ENCODE peak calls at places on chromosomes 13 and 19, in four cellular contexts. P is stimulated activated CD8-positive, alpha-beta memory T cell treated with anti-CD3 and anti-CD28 coated beads, Interleukin-15, amount 100 ng/mL, for 24 hours; S is activated naive CD4-positive, alpha-beta T cell treated with anti-CD3 and anti-CD28 coated beads, Interleukin-2, amount 50 U/mL, for 16 hours; L is iris pigment epithelial cell. U is an unnamed sample.

GRCh38 chr19:35793381-35794165 is 18.2 kb downstream of the ARHGAP33 start:
- DNase-seq in L (no peak), S (no peak), P (no peak), U (no peak)

GRCh38 chr19:11203194-11204075 is 6.1 kb upstream of the KANK2 start:
- DNase-seq in S (peak), L (peak), P (no peak), U (no peak)

GRCh38 chr13:51786425-51787010 is 17.4 kb downstream of the DHRS12 start:
- DNase-seq in P (no peak), L (no peak), S (no peak), U (no peak)

GRCh38 chr19:3767050-3767449 is 4.6 kb downstream of the MRPL54 start:
- DNase-seq in P (no peak), L (no peak), S (no peak), U (no peak)

GRCh38 chr13:77448689-77449088 is 86.8 kb upstream of the SCEL start:
- DNase-seq in S (no peak), L (no peak), P (no peak), U (no peak)

GRCh38 chr13:40657307-40657706 is 9.1 kb downstream of the FOXO1 start:
- DNase-seq in L (no peak), S (no peak), P (no peak), U (no peak)

GRCh38 chr19:30669329-30670010 is 297.3 kb downstream of the ZNF536 start:
- DNase-seq in P (peak), S (peak), L (peak), U (no peak)

GRCh38 chr19:48833977-48834376 is 2.3 kb downstream of the HSD17B14 start:
- DNase-seq in P (no peak), L (no peak), S (no peak), U (no peak)

GRCh38 chr13:26601669-26602068 is 44.2 kb downstream of the WASF3 start:
- DNase-seq in L (peak), P (no peak), S (no peak), U (no peak)

GRCh38 chr13:34816118-34816517 is 126.0 kb upstream of the NBEA start:
- DNase-seq in P (no peak), L (no peak), S (no peak), U (no peak)

GRCh38 chr13:66859078-66859477 is 371.1 kb downstream of the PCDH9 start:
- DNase-seq in L (no peak), S (no peak), P (no peak), U (no peak)

GRCh38 chr19:15252398-15253018 is 20.3 kb upstream of the EPHX3 start:
- DNase-seq in L (peak), S (no peak), P (no peak), U (no peak)

GRCh38 chr13:66344770-66345367 is 885.3 kb downstream of the PCDH9 start:
- DNase-seq in L (no peak), S (no peak), P (no peak), U (no peak)

GRCh38 chr13:32989331-32989730 is 26.9 kb upstream of the KL start:
- DNase-seq in L (no peak), S (no peak), P (no peak), U (no peak)

GRCh38 chr19:18991050-18991449 is 42.3 kb downstream of the SUGP2 start:
- DNase-seq in P (no peak), L (no peak), S (no peak), U (no peak)

GRCh38 chr19:2479556-2480194 is 3.7 kb downstream of the GADD45B start:
- DNase-seq in L (peak), P (no peak), S (no peak), U (no peak)

GRCh38 chr19:5083547-5083965 is 114.6 kb downstream of the KDM4B start:
- DNase-seq in P (no peak), S (no peak), L (peak), U (no peak)

GRCh38 chr19:4597975-4598671 is 38.6 kb upstream of the SEMA6B start:
- DNase-seq in P (no peak), L (no peak), S (peak), U (no peak)

GRCh38 chr13:47455581-47455980 is 545.5 kb downstream of the SUCLA2 start:
- DNase-seq in P (no peak), L (no peak), S (no peak), U (no peak)

GRCh38 chr13:77563110-77563509 is 27.6 kb downstream of the SCEL start:
- DNase-seq in P (no peak), L (peak), S (no peak), U (no peak)

GRCh38 chr13:83168575-83168974 is 713.7 kb downstream of the SLITRK1 start:
- DNase-seq in P (no peak), L (peak), S (no peak), U (no peak)

GRCh38 chr13:73368608-73369007 is 309.8 kb downstream of the KLF5 start:
- DNase-seq in P (no peak), L (no peak), S (no peak), U (no peak)

GRCh38 chr13:24692541-24692940 is 12.3 kb downstream of the ATP12A start:
- DNase-seq in L (peak), S (no peak), P (no peak), U (no peak)

GRCh38 chr19:16095071-16095571 is 16.6 kb upstream of the RAB8A start:
- DNase-seq in S (no peak), P (no peak), L (no peak), U (no peak)

GRCh38 chr19:46926201-46927071 is 65.6 kb downstream of the ARHGAP35 start:
- DNase-seq in L (no peak), S (no peak), P (no peak), U (no peak)

GRCh38 chr13:113656831-113657671 is 947 bp downstream of the ATP4B start:
- DNase-seq in P (no peak), L (no peak), S (no peak), U (no peak)

GRCh38 chr19:12843999-12844732 is 5.9 kb downstream of the MAST1 start:
- DNase-seq in L (no peak), S (no peak), P (no peak), U (no peak)

GRCh38 chr19:39430675-39431593 is 4.8 kb downstream of the RPS16 start:
- DNase-seq in P (no peak), L (peak), S (no peak), U (no peak)

GRCh38 chr19:28426110-28426901 is 786.6 kb downstream of the UQCRFS1 start:
- DNase-seq in S (no peak), L (no peak), P (no peak), U (no peak)

GRCh38 chr19:20664917-20665781 is 3.8 kb upstream of the ZNF626 start:
- DNase-seq in P (no peak), L (peak), S (no peak), U (no peak)

GRCh38 chr13:73038064-73038463 is 20.7 kb upstream of the KLF5 start:
- DNase-seq in P (no peak), L (no peak), S (no peak), U (no peak)

GRCh38 chr19:14393303-14393702 is 12.1 kb downstream of the ADGRE5 start:
- DNase-seq in L (no peak), S (no peak), P (no peak), U (no peak)

GRCh38 chr19:45882652-45883585 is 3.0 kb downstream of the IRF2BP1 start:
- DNase-seq in L (peak), S (peak), P (peak), U (peak)

GRCh38 chr19:51122112-51122981 is 2.4 kb upstream of the SIGLEC9 start:
- DNase-seq in P (no peak), S (no peak), L (no peak), U (no peak)

GRCh38 chr13:26561636-26562537 is 4.4 kb downstream of the WASF3 start:
- DNase-seq in P (no peak), S (no peak), L (peak), U (no peak)

GRCh38 chr19:7494416-7495098 is 5.7 kb upstream of the PEX11G start:
- DNase-seq in P (no peak), L (no peak), S (no peak), U (no peak)

GRCh38 chr19:55440411-55441105 is 2.5 kb downstream of the SHISA7 start:
- DNase-seq in S (no peak), L (no peak), P (no peak), U (no peak)

GRCh38 chr13:113724780-113725315 is 34.2 kb upstream of the TMEM255B start:
- DNase-seq in L (peak), P (peak), S (peak), U (no peak)